ENCODE peak calls at places on chromosomes 5 and 9, in four cellular contexts. R is AG09309, J is choroid plexus epithelial cell, X is adrenal gland. I is an unnamed sample.

GRCh38 chr5:100777680-100778281 is 125.3 kb downstream of the ST8SIA4 start:
- DNase-seq in X (peak; percentile 51), R (peak; percentile 41), J (peak; percentile 92), I (peak; percentile 27)

GRCh38 chr9:16329699-16330113 is 540.8 kb downstream of the BNC2 start:
- DNase-seq in R (no peak), X (no peak), J (peak; percentile 38), I (no peak)

GRCh38 chr5:110463116-110463515 is 263.4 kb downstream of the TMEM232 start:
- DNase-seq in X (no peak), J (peak; percentile 11), R (no peak), I (no peak)

GRCh38 chr5:151812757-151813309 is 41.1 kb downstream of the G3BP1 start:
- DNase-seq in X (no peak), R (no peak), J (peak; percentile 45), I (no peak)

GRCh38 chr9:13292782-13293181 is 13.3 kb upstream of the MPDZ start:
- DNase-seq in J (no peak), R (no peak), X (no peak), I (no peak)

GRCh38 chr9:100220936-100221335 is 121.9 kb downstream of the INVS start:
- DNase-seq in J (no peak), R (no peak), X (no peak), I (no peak)

GRCh38 chr9:16532681-16533450 is 337.6 kb downstream of the BNC2 start:
- DNase-seq in J (peak; percentile 88), X (no peak), R (peak; percentile 50), I (no peak)

GRCh38 chr9:93645149-93645889 is 68.9 kb downstream of the PHF2 start:
- DNase-seq in R (no peak), X (no peak), J (no peak), I (no peak)

GRCh38 chr5:3784854-3785253 is 189.2 kb downstream of the IRX1 start:
- DNase-seq in J (no peak), X (no peak), R (no peak), I (no peak)

GRCh38 chr9:124300312-124300711 is 42.6 kb downstream of the NEK6 start:
- DNase-seq in X (no peak), J (no peak), R (no peak), I (no peak)

GRCh38 chr5:104179057-104179456 is 616.5 kb upstream of the NUDT12 start:
- DNase-seq in R (peak; percentile 14), J (peak; percentile 80), X (peak; percentile 75), I (no peak)

GRCh38 chr5:33261747-33262146 is 179.0 kb upstream of the TARS1 start:
- DNase-seq in R (no peak), J (no peak), X (no peak), I (no peak)

GRCh38 chr9:129685220-129685932 is 19.9 kb downstream of the PRRX2 start:
- DNase-seq in J (no peak), R (no peak), X (no peak), I (no peak)

GRCh38 chr9:77597057-77597456 is 51.1 kb downstream of the GNA14 start:
- DNase-seq in J (peak; percentile 78), R (no peak), X (no peak), I (no peak)

GRCh38 chr9:27394826-27395201 is 97.9 kb upstream of the EQTN start:
- DNase-seq in J (no peak), X (no peak), R (no peak), I (no peak)

GRCh38 chr9:88659126-88659525 is 124.1 kb downstream of the NXNL2 start:
- DNase-seq in X (no peak), R (no peak), J (no peak), I (no peak)

GRCh38 chr5:170631471-170632195 is 127.8 kb downstream of the KCNIP1 start:
- DNase-seq in J (no peak), X (peak; percentile 12), R (no peak), I (no peak)

GRCh38 chr9:113669523-113670115 is 206.1 kb downstream of the RGS3 start:
- DNase-seq in J (peak; percentile 27), R (no peak), X (no peak), I (peak; percentile 51)

GRCh38 chr5:89377752-89378455 is 494.9 kb upstream of the MEF2C start:
- DNase-seq in J (peak; percentile 56), R (no peak), X (no peak), I (no peak)

GRCh38 chr5:665956-666711 is 27.0 kb downstream of the TPPP start:
- DNase-seq in J (no peak), R (no peak), X (no peak), I (no peak)

GRCh38 chr5:99808657-99809230 is 726.4 kb upstream of the FAM174A start:
- DNase-seq in J (peak; percentile 28), R (no peak), X (no peak), I (no peak)

GRCh38 chr9:113508111-113508749 is 44.7 kb downstream of the RGS3 start:
- DNase-seq in R (no peak), J (peak; percentile 19), X (no peak), I (no peak)

GRCh38 chr5:128426090-128426534 is 111.9 kb downstream of the FBN2 start:
- DNase-seq in R (no peak), J (peak; percentile 60), X (no peak), I (no peak)

GRCh38 chr5:134124289-134125194 is 10.1 kb downstream of the TCF7 start:
- DNase-seq in J (no peak), R (peak; percentile 69), X (no peak), I (no peak)

GRCh38 chr5:80288177-80288576 is 31.6 kb upstream of the SPZ1 start:
- DNase-seq in J (no peak), X (no peak), R (no peak), I (no peak)

GRCh38 chr9:133528887-133529262 is 4.1 kb upstream of the MYMK start:
- DNase-seq in J (no peak), X (no peak), R (no peak), I (no peak)

GRCh38 chr9:130209422-130209821 is 37.2 kb downstream of the NCS1 start:
- DNase-seq in J (no peak), X (no peak), R (no peak), I (no peak)

GRCh38 chr5:151448038-151448985 is 909 bp downstream of the SLC36A1 start:
- DNase-seq in R (no peak), X (peak; percentile 2), J (peak; percentile 16), I (no peak)

GRCh38 chr5:14902826-14903560 is 31.4 kb upstream of the ANKH start:
- DNase-seq in J (no peak), R (no peak), X (no peak), I (no peak)

GRCh38 chr9:97593960-97594359 is 39.2 kb downstream of the TSTD2 start:
- DNase-seq in X (no peak), R (no peak), J (no peak), I (no peak)

GRCh38 chr9:72292184-72292787 is 72.7 kb downstream of the ZFAND5 start:
- DNase-seq in X (peak; percentile 13), J (peak; percentile 77), R (no peak), I (no peak)

GRCh38 chr9:120442280-120442597 is 137.7 kb downstream of the CDK5RAP2 start:
- DNase-seq in J (no peak), R (no peak), X (no peak), I (no peak)

GRCh38 chr9:91245432-91246313 is 116.0 kb downstream of the AUH start:
- DNase-seq in X (no peak), R (no peak), J (peak; percentile 47), I (no peak)

GRCh38 chr5:176985516-176985915 is 21.1 kb downstream of the UIMC1 start:
- DNase-seq in X (no peak), J (no peak), R (no peak), I (no peak)

GRCh38 chr9:98811051-98811650 is 3.7 kb downstream of the GALNT12 start:
- DNase-seq in J (peak; percentile 87), X (no peak), R (peak; percentile 48), I (peak; percentile 78)

GRCh38 chr5:135271533-135272310 is 127.3 kb downstream of the MACROH2A1 start:
- DNase-seq in R (peak; percentile 45), X (no peak), J (no peak), I (no peak)

DNA sequence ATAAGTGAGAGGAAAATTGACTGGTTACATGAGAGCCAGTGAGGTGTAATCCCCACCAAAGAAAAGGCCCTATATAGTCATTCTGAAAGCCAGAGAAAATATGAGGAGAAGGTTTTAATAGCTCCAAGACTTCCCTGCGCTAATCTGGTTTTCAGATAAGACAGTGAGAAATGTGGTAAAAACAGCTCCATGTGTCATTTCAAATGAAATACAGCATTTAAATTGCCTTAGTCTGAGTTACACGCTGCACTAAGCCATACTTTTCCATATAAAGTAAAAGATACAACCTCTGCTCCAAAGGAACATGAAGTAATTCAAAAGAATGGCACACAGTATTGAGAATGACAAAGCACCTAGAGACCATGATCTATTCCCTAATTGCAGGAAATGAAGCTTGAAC is 378.0 kb upstream of the PDE4D start:
- DNase-seq in J (no peak), X (no peak), R (no peak), I (no peak)
- H3K4me3 ChIP-seq in J (no peak overlapping the region), X (no peak overlapping the region), R (no peak overlapping the region), I (no peak overlapping the region)

GRCh38 chr9:70421020-70421271 is 6.5 kb upstream of the KLF9 start:
- DNase-seq in R (no peak), X (no peak), J (no peak), I (no peak)
- H3K4me3 ChIP-seq in R (peak overlapping the region; percentile 62), X (no peak overlapping the region), J (peak overlapping the region; percentile 3), I (no peak overlapping the region)

GRCh38 chr5:36108758-36109245 is 42.1 kb upstream of the UGT3A2 start:
- DNase-seq in J (no peak), R (no peak), X (no peak), I (peak; percentile 14)
- H3K4me3 ChIP-seq in J (no peak overlapping the region), R (no peak overlapping the region), X (no peak overlapping the region), I (no peak overlapping the region)

DNA sequence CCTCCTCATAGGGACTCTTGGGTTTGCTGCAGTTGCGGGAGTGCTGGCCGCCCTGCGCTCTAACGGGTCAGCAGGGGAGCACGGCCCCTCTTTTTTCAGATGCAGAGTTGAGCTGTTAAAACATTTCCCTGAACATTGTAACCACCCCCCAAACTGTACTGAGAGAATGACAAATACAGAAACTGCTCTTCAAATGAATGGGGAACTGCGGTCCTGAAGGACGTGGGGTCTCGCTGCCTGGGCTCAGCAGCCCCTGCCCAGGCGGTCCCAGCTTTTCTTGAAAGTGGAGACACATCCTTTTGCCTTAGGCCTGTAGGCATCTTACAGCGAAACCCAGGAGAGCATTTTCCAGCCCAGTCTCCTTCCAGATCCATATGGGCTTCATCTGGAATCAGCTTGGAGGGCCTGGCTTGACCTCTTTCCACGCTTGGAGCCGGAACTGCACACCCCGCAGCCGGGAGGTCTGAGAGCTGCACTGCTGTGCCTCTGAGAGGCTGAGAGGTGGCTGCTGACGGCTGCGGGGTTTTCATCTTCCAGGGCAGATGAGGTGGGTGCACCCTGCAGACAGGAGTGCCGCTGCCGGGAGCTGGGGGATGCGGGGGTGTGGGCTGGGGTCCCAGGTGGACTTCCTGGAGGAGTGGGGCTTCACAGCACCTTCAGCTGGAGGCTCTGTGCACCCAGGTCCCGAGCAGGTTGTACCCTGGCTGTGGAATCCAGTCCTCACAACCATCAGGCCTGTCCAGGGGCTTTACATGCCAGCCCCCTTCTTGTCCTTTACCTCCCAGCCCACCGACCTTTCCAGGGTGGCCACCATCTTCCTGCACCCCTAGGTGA is 1.2 kb upstream of the AGPAT2 start:
- DNase-seq in J (no peak), R (no peak), X (no peak), I (no peak)
- H3K4me3 ChIP-seq in J (no peak overlapping the region), R (no peak overlapping the region), X (no peak overlapping the region), I (no peak overlapping the region)

I was measured in BJ.